ENCODE peak calls at places on chromosomes 16 and 17, in six cellular contexts. B is K562, L is H1, H is GM12891, R is GM12878, F is HepG2. X is an unnamed sample.
A peak's percentile ranks its signal among the peaks of the same experiment; 100 is the strongest.

GRCh38 chr16:71673190-71673956 is 47.4 kb downstream of the MARVELD3 start:
- DNase-seq in B (no peak), H (no peak), R (no peak), L (no peak), F (no peak), X (no peak)

GRCh38 chr16:7590934-7591333 is 258.3 kb downstream of the RBFOX1 start:
- DNase-seq in B (no peak), H (no peak), L (no peak), F (no peak), R (no peak), X (no peak)

GRCh38 chr16:57623251-57624043 is 5.0 kb upstream of the ADGRG1 start:
- DNase-seq in L (peak; percentile 64), F (peak; percentile 91), B (peak; percentile 56), R (no peak), H (no peak), X (no peak)

GRCh38 chr16:81277681-81278080 is 37.1 kb upstream of the GAN start:
- DNase-seq in H (no peak), R (no peak), F (no peak), B (no peak), L (no peak), X (no peak)

GRCh38 chr16:84054271-84054670 is 11.7 kb upstream of the SLC38A8 start:
- DNase-seq in R (no peak), F (no peak), B (no peak), H (no peak), L (no peak), X (no peak)

GRCh38 chr16:82638095-82638798 is 11.5 kb downstream of the CDH13 start:
- DNase-seq in L (no peak), R (no peak), B (no peak), F (no peak), H (no peak), X (no peak)

GRCh38 chr17:51496378-51496777 is 236.0 kb downstream of the UTP18 start:
- DNase-seq in H (no peak), R (no peak), F (no peak), L (no peak), B (no peak), X (no peak)

GRCh38 chr17:66966529-66967418 is 2.3 kb downstream of the CACNG4 start:
- DNase-seq in F (no peak), H (no peak), L (no peak), R (no peak), B (no peak), X (no peak)

GRCh38 chr16:4477966-4478365 is 1.8 kb downstream of the HMOX2 start:
- DNase-seq in R (no peak), H (no peak), F (no peak), B (no peak), L (no peak), X (no peak)

GRCh38 chr16:4874686-4875085 is 27.4 kb downstream of the UBN1 start:
- DNase-seq in B (no peak), L (no peak), F (no peak), R (no peak), H (no peak), X (no peak)

GRCh38 chr17:19454074-19454473 is 43.0 kb downstream of the RNF112 start:
- DNase-seq in R (no peak), F (no peak), L (peak; percentile 29), H (no peak), B (no peak), X (no peak)

GRCh38 chr16:86225905-86226371 is 284.4 kb upstream of the FOXF1 start:
- DNase-seq in R (no peak), B (no peak), H (no peak), L (no peak), F (no peak), X (no peak)

GRCh38 chr17:50830298-50830697 is 5.1 kb upstream of the WFIKKN2 start:
- DNase-seq in L (no peak), H (no peak), F (no peak), B (no peak), R (no peak), X (no peak)

GRCh38 chr17:63425478-63425877 is 20.6 kb downstream of the CYB561 start:
- DNase-seq in L (peak; percentile 81), R (peak; percentile 39), H (peak; percentile 63), F (peak; percentile 80), B (peak; percentile 76), X (peak; percentile 66)

GRCh38 chr16:49859139-49859947 is 3.4 kb upstream of the ZNF423 start:
- DNase-seq in R (no peak), B (no peak), L (no peak), H (no peak), F (no peak), X (no peak)
- TF ChIP-seq POLR2A in R (no peak), B (no peak), L (no peak), H (no peak), F (no peak), X (no peak)

DNA sequence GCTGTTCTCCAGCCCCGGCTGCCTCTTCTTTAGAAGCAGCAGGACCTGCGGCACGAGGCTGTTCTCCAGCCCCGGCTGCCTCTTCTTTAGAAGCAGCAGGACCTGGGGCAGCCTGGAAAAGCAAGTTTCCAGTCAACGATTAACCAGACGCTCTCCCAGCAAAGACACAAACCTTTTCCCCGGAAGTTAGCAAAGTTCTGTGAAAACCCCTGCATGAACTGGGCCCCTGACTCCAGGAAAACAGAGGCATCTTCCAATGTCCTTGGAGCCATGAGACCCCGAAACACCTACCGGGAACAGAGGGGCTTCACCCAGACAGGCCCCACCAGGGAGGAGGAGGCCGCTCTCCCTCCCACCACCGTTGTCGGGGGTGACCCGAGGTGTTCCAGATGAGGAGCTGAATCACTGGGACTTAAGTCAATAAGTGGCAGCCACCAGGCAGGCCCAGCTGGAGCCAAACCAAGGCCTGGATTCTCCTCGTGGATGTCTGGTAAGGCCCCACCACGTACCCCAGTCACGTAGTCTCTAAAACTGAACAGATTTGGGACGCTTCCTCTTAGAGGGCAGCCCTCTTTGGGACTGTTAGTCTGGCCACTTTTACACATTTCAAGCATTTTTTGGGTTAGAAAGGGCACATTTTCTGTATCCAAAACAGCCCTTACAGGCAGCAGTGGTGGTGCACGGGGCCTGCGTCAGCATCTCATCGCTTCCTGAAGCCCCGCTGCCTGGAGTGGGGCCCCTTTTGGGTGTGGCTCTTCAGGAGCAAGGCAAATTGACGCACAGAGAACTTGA is at the start of gene RPH3AL:
- DNase-seq in H (no peak), L (no peak), R (no peak), F (peak; percentile 92), B (no peak), X (no peak)
- TF ChIP-seq POLR2AphosphoS5 in H (no peak), L (no peak), R (no peak), F (peak; percentile 81), B (no peak), X (no peak)

DNA sequence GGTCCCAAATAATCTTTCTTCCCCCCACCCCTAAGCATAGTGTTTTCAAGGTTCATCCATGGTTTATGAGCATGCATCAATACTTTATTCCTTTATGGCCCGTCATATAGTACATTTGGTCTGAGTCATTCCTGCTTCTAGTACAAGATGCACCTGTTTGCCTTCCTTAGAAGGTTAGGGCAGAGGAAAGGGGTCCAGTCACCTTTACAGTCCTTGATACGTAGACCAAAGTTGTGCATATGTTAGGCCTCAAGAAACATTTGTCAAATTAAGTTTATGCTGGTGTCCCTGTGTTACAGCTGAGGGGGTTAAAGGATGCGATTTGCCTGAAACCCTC is 1.4 kb downstream of the CYB5D2 start:
- DNase-seq in L (no peak), R (no peak), H (no peak), B (no peak), F (no peak), X (no peak)
- TF ChIP-seq TAF1 in L (no peak), R (no peak), H (no peak), B (no peak), F (no peak), X (no peak)

DNA sequence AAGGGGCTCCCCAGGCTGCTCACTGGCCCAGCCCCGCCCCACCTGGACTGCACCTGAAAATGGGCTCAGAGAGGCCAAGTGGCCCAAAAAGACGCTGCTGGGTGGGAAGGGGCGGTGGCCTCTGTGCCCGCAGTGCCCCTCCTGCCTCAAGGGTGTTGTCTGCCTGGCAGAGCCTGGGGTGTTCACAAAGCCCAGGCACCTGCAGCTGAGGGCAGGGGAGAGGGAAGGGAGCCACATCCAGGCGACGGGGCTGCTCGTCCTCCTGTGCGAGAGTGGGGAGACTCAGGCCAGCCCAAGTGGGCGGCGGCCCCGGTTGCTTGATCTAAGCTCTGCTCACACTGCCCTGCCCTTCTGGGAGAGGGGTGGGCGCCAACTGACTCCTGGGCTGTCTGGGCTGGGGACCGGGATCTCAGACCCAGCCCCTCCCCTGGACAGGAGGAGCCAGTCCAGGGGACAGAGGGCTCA is 1.5 kb downstream of the MSLN start:
- DNase-seq in L (no peak), H (no peak), B (no peak), R (no peak), F (no peak), X (no peak)
- TF ChIP-seq POLR2A in L (no peak), H (no peak), B (no peak), R (no peak), F (no peak), X (no peak)

DNA sequence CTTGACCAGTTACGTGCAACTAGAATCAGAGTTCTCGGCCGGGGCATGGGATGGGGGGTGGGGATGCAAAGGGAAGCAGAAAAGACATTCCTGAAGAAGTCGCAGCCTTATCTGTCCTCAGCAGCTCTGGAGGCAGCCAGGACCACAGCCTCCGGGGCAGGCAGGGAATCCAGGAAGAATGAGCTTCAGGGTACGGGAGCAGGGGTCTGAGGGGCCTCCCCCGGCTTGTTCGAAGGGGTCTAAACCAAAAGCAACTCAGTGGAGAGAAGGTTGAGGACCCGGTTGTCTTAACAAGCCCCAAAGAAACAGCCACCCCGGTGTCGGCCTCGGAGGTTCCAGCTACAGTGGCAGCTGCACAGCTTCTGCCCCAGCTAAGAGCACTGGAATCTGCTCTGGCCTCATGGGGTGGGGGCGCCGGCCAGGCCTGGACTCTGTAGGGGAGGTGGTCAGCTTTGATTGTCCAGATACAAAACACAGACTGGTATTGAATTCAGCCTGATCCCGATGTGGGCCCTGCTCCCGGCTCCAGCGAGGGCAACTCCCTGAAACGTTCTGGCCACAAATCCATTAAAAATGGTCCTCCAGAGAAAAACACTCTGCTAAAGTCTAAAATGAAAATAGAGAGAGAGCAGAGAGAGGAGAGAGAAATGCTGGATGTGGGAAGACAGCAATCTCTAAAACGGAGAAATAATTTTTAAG is 7.7 kb downstream of the HOXB4 start:
- DNase-seq in L (no peak), F (no peak), B (peak; percentile 59), R (no peak), H (no peak), X (no peak)
- TF ChIP-seq POLR2AphosphoS5 in L (no peak), F (no peak), B (no peak), R (no peak), H (no peak), X (no peak)

GRCh38 chr17:36515837-36516236 is 18.8 kb downstream of the MYO19 start:
- DNase-seq in H (no peak), B (no peak), L (no peak), R (no peak), F (no peak), X (no peak)
- TF ChIP-seq TAF1 in H (no peak), B (no peak), L (no peak), R (no peak), F (no peak), X (no peak)

GRCh38 chr16:24729243-24729966 is at the start of gene TNRC6A:
- DNase-seq in B (peak; percentile 94), H (peak; percentile 91), L (peak; percentile 94), R (peak; percentile 36), F (peak; percentile 86), X (peak; percentile 92)
- TF ChIP-seq POLR2A in B (peak; percentile 76), H (no peak), L (peak; percentile 80), R (peak; percentile 85), F (peak; percentile 77), X (peak; percentile 73)

DNA sequence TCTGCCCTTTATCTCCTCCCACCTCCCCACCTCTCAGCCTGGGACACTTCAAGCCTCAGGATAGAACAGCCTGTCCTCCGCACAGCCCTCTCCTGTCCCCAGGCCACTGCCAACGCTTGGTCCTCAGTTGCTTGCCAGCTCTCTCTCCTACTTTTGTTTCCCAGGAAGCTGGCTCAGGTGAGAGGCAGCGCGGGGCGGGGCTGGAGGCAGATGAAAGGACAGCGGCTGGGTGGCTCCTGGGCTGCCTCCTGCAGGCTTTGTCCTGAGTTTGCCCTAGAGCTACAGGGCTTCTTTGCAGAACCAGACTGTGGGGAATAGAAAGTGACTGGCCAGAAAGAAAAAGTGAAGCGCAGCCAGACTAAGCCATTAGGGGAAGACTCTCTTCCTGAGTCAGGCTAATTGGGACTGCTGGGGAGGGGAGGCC is 48.2 kb upstream of the CDC42EP4 start:
- DNase-seq in B (no peak), F (peak; percentile 72), H (no peak), R (no peak), L (peak; percentile 81), X (no peak)
- TF ChIP-seq POLR2AphosphoS5 in B (no peak), F (no peak), H (no peak), R (no peak), L (no peak), X (no peak)